ENCODE peak calls at places on chromosome 10, in seven cellular contexts. P, W, F, H, R, I and K are unnamed samples.

GRCh38 chr10:71391701-71392100 is 5.0 kb upstream of the CDH23 start:
- DNase-seq in F (no peak), R (no peak), P (no peak), W (no peak), I (no peak), H (no peak), K (no peak)

GRCh38 chr10:47359626-47360418 is 11.7 kb downstream of the RBP3 start:
- DNase-seq in F (no peak), R (no peak), H (no peak), W (no peak), P (no peak), I (no peak), K (no peak)

GRCh38 chr10:99433378-99434020 is 3.1 kb upstream of the GOT1 start:
- DNase-seq in H (no peak), W (no peak), P (no peak), I (no peak), R (no peak), F (peak), K (no peak)

GRCh38 chr10:100146875-100147665 is 38.8 kb downstream of the ERLIN1 start:
- DNase-seq in P (peak), I (no peak), H (no peak), F (peak), W (no peak), R (no peak), K (no peak)

GRCh38 chr10:104350146-104350635 is 3.4 kb upstream of the CFAP58 start:
- DNase-seq in I (no peak), R (no peak), F (peak), P (no peak), H (peak), W (peak), K (no peak)

GRCh38 chr10:86232646-86233045 is 133.9 kb downstream of the GRID1 start:
- DNase-seq in W (no peak), I (no peak), F (no peak), H (no peak), R (no peak), P (no peak), K (no peak)

GRCh38 chr10:74151057-74151878 is at the start of gene ADK:
- DNase-seq in F (peak), H (peak), P (peak), I (peak), R (peak), W (peak), K (peak)

GRCh38 chr10:2870654-2871053 is 196.7 kb upstream of the PFKP start:
- DNase-seq in H (no peak), W (no peak), P (no peak), I (no peak), F (no peak), R (no peak), K (no peak)

GRCh38 chr10:131300508-131300907 is 11.0 kb downstream of the TCERG1L start:
- DNase-seq in F (no peak), R (no peak), H (no peak), P (no peak), W (no peak), I (no peak), K (no peak)

GRCh38 chr10:97593423-97593822 is 3.9 kb downstream of the C10orf62 start:
- DNase-seq in W (no peak), I (no peak), R (peak), H (no peak), P (no peak), F (peak), K (no peak)

GRCh38 chr10:86258940-86259339 is 107.7 kb downstream of the GRID1 start:
- DNase-seq in H (no peak), W (no peak), R (no peak), I (no peak), P (no peak), F (no peak), K (no peak)

GRCh38 chr10:13741438-13741837 is 154.7 kb downstream of the PRPF18 start:
- DNase-seq in R (peak), P (no peak), W (no peak), I (no peak), F (no peak), H (no peak), K (no peak)

GRCh38 chr10:73892314-73893080 is 18.1 kb upstream of the CAMK2G start:
- DNase-seq in F (peak), P (peak), R (no peak), W (no peak), H (no peak), I (no peak), K (no peak)

GRCh38 chr10:104029528-104029875 is 56.2 kb downstream of the COL17A1 start:
- DNase-seq in W (no peak), F (no peak), H (peak), I (no peak), P (no peak), R (no peak), K (no peak)

GRCh38 chr10:650691-651615 is 38.5 kb downstream of the DIP2C start:
- DNase-seq in H (no peak), P (peak), F (no peak), W (no peak), I (no peak), R (no peak), K (no peak)